ENCODE peak calls at places on chromosomes 2 and 18, in five cellular contexts. One of them, this sample, is unnamed. For H3K36me3, the result is how much of the 10 kb centered on the place peaks cover.

GRCh38 chr18:32714571-32715148 is 58.2 kb downstream of the KLHL14 start:
- DNase-seq in iPS DF 6.9: peak
- DNase-seq in pancreas: peak
- DNase-seq in uterus: no peak
- DNase-seq in naive thymus-derived CD4-positive, alpha-beta T cell: peak
- DNase-seq in this sample: no peak

GRCh38 chr2:26768759-26769500 is 4.8 kb downstream of the SLC35F6 start:
- DNase-seq in uterus: peak
- DNase-seq in naive thymus-derived CD4-positive, alpha-beta T cell: no peak
- DNase-seq in pancreas: no peak
- DNase-seq in iPS DF 6.9: no peak
- DNase-seq in this sample: peak

GRCh38 chr2:146129231-146129630 is 1609.3 kb upstream of the ZEB2 start:
- DNase-seq in iPS DF 6.9: no peak
- DNase-seq in pancreas: no peak
- DNase-seq in uterus: no peak
- DNase-seq in naive thymus-derived CD4-positive, alpha-beta T cell: no peak
- DNase-seq in this sample: no peak

GRCh38 chr2:170461875-170462274 is 253.3 kb upstream of the SP5 start:
- DNase-seq in uterus: no peak
- DNase-seq in iPS DF 6.9: no peak
- DNase-seq in naive thymus-derived CD4-positive, alpha-beta T cell: no peak
- DNase-seq in pancreas: no peak
- DNase-seq in this sample: no peak

GRCh38 chr2:224284134-224284946 is 117.6 kb downstream of the FAM124B start:
- DNase-seq in iPS DF 6.9: peak
- DNase-seq in pancreas: no peak
- DNase-seq in naive thymus-derived CD4-positive, alpha-beta T cell: peak
- DNase-seq in uterus: no peak
- DNase-seq in this sample: no peak

GRCh38 chr2:149134335-149134923 is 95.9 kb downstream of the LYPD6B start:
- DNase-seq in naive thymus-derived CD4-positive, alpha-beta T cell: no peak
- DNase-seq in pancreas: no peak
- DNase-seq in iPS DF 6.9: no peak
- DNase-seq in uterus: no peak
- DNase-seq in this sample: no peak

GRCh38 chr2:239245107-239245506 is 155.7 kb downstream of the HDAC4 start:
- DNase-seq in iPS DF 6.9: no peak
- DNase-seq in uterus: no peak
- DNase-seq in naive thymus-derived CD4-positive, alpha-beta T cell: no peak
- DNase-seq in pancreas: no peak
- DNase-seq in this sample: no peak

GRCh38 chr2:1758774-1759610 is 14.7 kb upstream of the PXDN start:
- DNase-seq in iPS DF 6.9: no peak
- DNase-seq in naive thymus-derived CD4-positive, alpha-beta T cell: no peak
- DNase-seq in uterus: no peak
- DNase-seq in pancreas: no peak
- DNase-seq in this sample: no peak

GRCh38 chr18:9804517-9805104 is 81.2 kb upstream of the TXNDC2 start:
- DNase-seq in pancreas: no peak
- DNase-seq in iPS DF 6.9: no peak
- DNase-seq in naive thymus-derived CD4-positive, alpha-beta T cell: no peak
- DNase-seq in uterus: no peak
- DNase-seq in this sample: no peak

GRCh38 chr18:68417826-68418225 is 297.1 kb downstream of the TMX3 start:
- DNase-seq in naive thymus-derived CD4-positive, alpha-beta T cell: no peak
- DNase-seq in pancreas: no peak
- DNase-seq in uterus: no peak
- DNase-seq in iPS DF 6.9: no peak
- DNase-seq in this sample: no peak

GRCh38 chr2:218020281-218020680 is 17.5 kb upstream of the TNS1 start:
- DNase-seq in pancreas: no peak
- DNase-seq in naive thymus-derived CD4-positive, alpha-beta T cell: no peak
- DNase-seq in uterus: no peak
- DNase-seq in iPS DF 6.9: no peak
- DNase-seq in this sample: no peak

GRCh38 chr2:150860301-150860700 is 372.8 kb upstream of the RND3 start:
- DNase-seq in iPS DF 6.9: no peak
- DNase-seq in naive thymus-derived CD4-positive, alpha-beta T cell: no peak
- DNase-seq in uterus: no peak
- DNase-seq in pancreas: no peak
- DNase-seq in this sample: no peak

GRCh38 chr18:76824754-76825153 is 2.4 kb downstream of the ZNF236 start:
- DNase-seq in pancreas: no peak
- DNase-seq in uterus: no peak
- DNase-seq in iPS DF 6.9: no peak
- DNase-seq in naive thymus-derived CD4-positive, alpha-beta T cell: no peak
- DNase-seq in this sample: no peak

GRCh38 chr18:76824136-76824676 is 1.8 kb downstream of the ZNF236 start:
- DNase-seq in naive thymus-derived CD4-positive, alpha-beta T cell: no peak
- DNase-seq in uterus: no peak
- DNase-seq in pancreas: no peak
- DNase-seq in iPS DF 6.9: no peak
- DNase-seq in this sample: no peak

GRCh38 chr18:76822510-76823165 is at the start of gene ZNF236:
- DNase-seq in uterus: peak
- DNase-seq in pancreas: peak
- DNase-seq in naive thymus-derived CD4-positive, alpha-beta T cell: peak
- DNase-seq in iPS DF 6.9: no peak
- DNase-seq in this sample: peak

GRCh38 chr18:76823166-76823539 is 796 bp downstream of the ZNF236 start:
- DNase-seq in iPS DF 6.9: no peak
- DNase-seq in uterus: peak
- DNase-seq in pancreas: no peak
- DNase-seq in naive thymus-derived CD4-positive, alpha-beta T cell: no peak
- DNase-seq in this sample: no peak

DNA sequence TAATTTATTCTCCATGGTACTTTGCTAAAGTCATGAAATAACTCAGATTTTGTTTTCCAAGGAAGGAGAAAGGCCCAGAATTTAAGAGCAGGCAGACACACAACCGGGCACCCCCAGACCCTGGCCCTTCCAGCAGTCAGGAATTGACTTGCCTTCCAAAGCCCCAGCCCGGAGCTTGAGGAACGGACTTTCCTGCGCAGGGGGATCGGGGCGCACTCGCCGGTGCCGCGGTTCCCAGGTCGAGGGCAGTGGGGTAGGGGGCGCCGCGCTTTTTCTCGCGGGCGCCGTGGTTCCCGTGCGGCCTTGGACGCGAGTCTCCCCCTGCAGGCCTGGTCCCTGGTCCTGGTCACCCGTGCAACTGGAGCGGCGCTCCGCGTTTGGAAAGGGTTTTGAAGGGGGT is 1.2 kb downstream of the ZNF236 start:
- DNase-seq in uterus: peak
- DNase-seq in naive thymus-derived CD4-positive, alpha-beta T cell: no peak
- DNase-seq in iPS DF 6.9: no peak
- DNase-seq in pancreas: no peak
- DNase-seq in this sample: no peak
- H3K27ac ChIP-seq in uterus: peak
- H3K27ac ChIP-seq in naive thymus-derived CD4-positive, alpha-beta T cell: peak
- H3K27ac ChIP-seq in iPS DF 6.9: no peak
- H3K27ac ChIP-seq in pancreas: peak
- H3K27ac ChIP-seq in this sample: no peak

GRCh38 chr2:178910005-178910404 is 102.8 kb upstream of the TTN start:
- DNase-seq in uterus: no peak
- DNase-seq in pancreas: no peak
- DNase-seq in naive thymus-derived CD4-positive, alpha-beta T cell: no peak
- DNase-seq in iPS DF 6.9: no peak
- DNase-seq in this sample: no peak

GRCh38 chr2:178909507-178909906 is 102.3 kb upstream of the TTN start:
- DNase-seq in iPS DF 6.9: no peak
- DNase-seq in naive thymus-derived CD4-positive, alpha-beta T cell: no peak
- DNase-seq in uterus: no peak
- DNase-seq in pancreas: no peak
- DNase-seq in this sample: no peak

GRCh38 chr2:178912416-178913056 is 105.3 kb upstream of the TTN start:
- DNase-seq in naive thymus-derived CD4-positive, alpha-beta T cell: no peak
- DNase-seq in uterus: no peak
- DNase-seq in pancreas: no peak
- DNase-seq in iPS DF 6.9: no peak
- DNase-seq in this sample: no peak

GRCh38 chr2:178905266-178905665 is 98.0 kb upstream of the TTN start:
- DNase-seq in uterus: no peak
- DNase-seq in iPS DF 6.9: no peak
- DNase-seq in naive thymus-derived CD4-positive, alpha-beta T cell: no peak
- DNase-seq in pancreas: no peak
- DNase-seq in this sample: no peak

GRCh38 chr2:178908810-178909209 is 101.6 kb upstream of the TTN start:
- DNase-seq in uterus: no peak
- DNase-seq in iPS DF 6.9: no peak
- DNase-seq in pancreas: no peak
- DNase-seq in naive thymus-derived CD4-positive, alpha-beta T cell: no peak
- DNase-seq in this sample: no peak
- H3K36me3 ChIP-seq in uterus: under half
- H3K36me3 ChIP-seq in iPS DF 6.9: under half
- H3K36me3 ChIP-seq in pancreas: under half
- H3K36me3 ChIP-seq in naive thymus-derived CD4-positive, alpha-beta T cell: under half
- H3K36me3 ChIP-seq in this sample: under half

GRCh38 chr2:39524061-39524460 is 87.0 kb upstream of the MAP4K3 start:
- DNase-seq in uterus: no peak
- DNase-seq in pancreas: no peak
- DNase-seq in iPS DF 6.9: no peak
- DNase-seq in naive thymus-derived CD4-positive, alpha-beta T cell: no peak
- DNase-seq in this sample: no peak
- H3K27ac ChIP-seq in uterus: no peak
- H3K27ac ChIP-seq in pancreas: no peak
- H3K27ac ChIP-seq in iPS DF 6.9: no peak
- H3K27ac ChIP-seq in naive thymus-derived CD4-positive, alpha-beta T cell: no peak
- H3K27ac ChIP-seq in this sample: peak

GRCh38 chr18:42032447-42032846 is 77.4 kb downstream of the PIK3C3 start:
- DNase-seq in iPS DF 6.9: no peak
- DNase-seq in pancreas: no peak
- DNase-seq in uterus: no peak
- DNase-seq in naive thymus-derived CD4-positive, alpha-beta T cell: no peak
- DNase-seq in this sample: no peak
- H3K36me3 ChIP-seq in iPS DF 6.9: under half
- H3K36me3 ChIP-seq in pancreas: under half
- H3K36me3 ChIP-seq in uterus: under half
- H3K36me3 ChIP-seq in naive thymus-derived CD4-positive, alpha-beta T cell: under half
- H3K36me3 ChIP-seq in this sample: under half

This sample was measured in SJSA1.